ENCODE peak calls at places on chromosomes 16 and 17, in four cellular contexts. One of them, this sample, is unnamed.
A peak's percentile ranks its signal among the peaks of the same experiment; 100 is the strongest.

GRCh38 chr16:63447121-63447520 is 1410.9 kb upstream of the CDH8 start:
- DNase-seq in effector memory CD4-positive, alpha-beta T cell: no peak
- DNase-seq in lower lobe of right lung: no peak
- DNase-seq in naive thymus-derived CD8-positive, alpha-beta T cell: no peak
- DNase-seq in this sample: no peak

GRCh38 chr16:48292452-48292851 is 45.1 kb upstream of the ABCC11 start:
- DNase-seq in naive thymus-derived CD8-positive, alpha-beta T cell: no peak
- DNase-seq in effector memory CD4-positive, alpha-beta T cell: no peak
- DNase-seq in lower lobe of right lung: no peak
- DNase-seq in this sample: no peak

GRCh38 chr17:44086364-44087311 is 16.1 kb downstream of the G6PC3 start:
- DNase-seq in naive thymus-derived CD8-positive, alpha-beta T cell: no peak
- DNase-seq in effector memory CD4-positive, alpha-beta T cell: no peak
- DNase-seq in lower lobe of right lung: no peak
- DNase-seq in this sample: no peak

GRCh38 chr17:35555695-35556094 is 4.9 kb downstream of the SLFN14 start:
- DNase-seq in naive thymus-derived CD8-positive, alpha-beta T cell: no peak
- DNase-seq in effector memory CD4-positive, alpha-beta T cell: no peak
- DNase-seq in lower lobe of right lung: no peak
- DNase-seq in this sample: no peak

GRCh38 chr16:3112881-3113574 is 642 bp downstream of the ZNF205 start:
- DNase-seq in naive thymus-derived CD8-positive, alpha-beta T cell: no peak
- DNase-seq in effector memory CD4-positive, alpha-beta T cell: no peak
- DNase-seq in lower lobe of right lung: no peak
- DNase-seq in this sample: no peak

GRCh38 chr16:84933774-84934571 is 77.4 kb downstream of the ZDHHC7 start:
- DNase-seq in naive thymus-derived CD8-positive, alpha-beta T cell: no peak
- DNase-seq in effector memory CD4-positive, alpha-beta T cell: no peak
- DNase-seq in lower lobe of right lung: no peak
- DNase-seq in this sample: no peak

GRCh38 chr16:1363501-1364041 is 11.8 kb downstream of the GNPTG start:
- DNase-seq in lower lobe of right lung: peak; percentile 74
- DNase-seq in effector memory CD4-positive, alpha-beta T cell: peak; percentile 53
- DNase-seq in naive thymus-derived CD8-positive, alpha-beta T cell: peak; percentile 60
- DNase-seq in this sample: peak; percentile 62

GRCh38 chr17:43723697-43724359 is 34.8 kb downstream of the SOST start:
- DNase-seq in naive thymus-derived CD8-positive, alpha-beta T cell: no peak
- DNase-seq in effector memory CD4-positive, alpha-beta T cell: no peak
- DNase-seq in lower lobe of right lung: no peak
- DNase-seq in this sample: no peak

GRCh38 chr17:72661945-72662826 is 430.3 kb downstream of the SLC39A11 start:
- DNase-seq in naive thymus-derived CD8-positive, alpha-beta T cell: no peak
- DNase-seq in lower lobe of right lung: no peak
- DNase-seq in effector memory CD4-positive, alpha-beta T cell: no peak
- DNase-seq in this sample: no peak

GRCh38 chr17:72632026-72632684 is 460.3 kb downstream of the SLC39A11 start:
- DNase-seq in naive thymus-derived CD8-positive, alpha-beta T cell: no peak
- DNase-seq in effector memory CD4-positive, alpha-beta T cell: no peak
- DNase-seq in lower lobe of right lung: no peak
- DNase-seq in this sample: no peak

GRCh38 chr17:17191346-17191792 is 14.8 kb downstream of the PLD6 start:
- DNase-seq in effector memory CD4-positive, alpha-beta T cell: no peak
- DNase-seq in naive thymus-derived CD8-positive, alpha-beta T cell: no peak
- DNase-seq in lower lobe of right lung: no peak
- DNase-seq in this sample: no peak

GRCh38 chr16:79982356-79982755 is 381.8 kb upstream of the MAF start:
- DNase-seq in naive thymus-derived CD8-positive, alpha-beta T cell: no peak
- DNase-seq in effector memory CD4-positive, alpha-beta T cell: no peak
- DNase-seq in lower lobe of right lung: no peak
- DNase-seq in this sample: no peak

GRCh38 chr16:68434654-68435210 is 13.6 kb downstream of the SMPD3 start:
- DNase-seq in lower lobe of right lung: no peak
- DNase-seq in naive thymus-derived CD8-positive, alpha-beta T cell: no peak
- DNase-seq in effector memory CD4-positive, alpha-beta T cell: no peak
- DNase-seq in this sample: no peak

GRCh38 chr17:1617620-1618174 is 10.9 kb downstream of the SLC43A2 start:
- DNase-seq in lower lobe of right lung: no peak
- DNase-seq in effector memory CD4-positive, alpha-beta T cell: no peak
- DNase-seq in naive thymus-derived CD8-positive, alpha-beta T cell: no peak
- DNase-seq in this sample: no peak

GRCh38 chr17:4833941-4834501 is 881 bp downstream of the MINK1 start:
- DNase-seq in lower lobe of right lung: peak; percentile 61
- DNase-seq in effector memory CD4-positive, alpha-beta T cell: no peak
- DNase-seq in naive thymus-derived CD8-positive, alpha-beta T cell: no peak
- DNase-seq in this sample: no peak

GRCh38 chr16:77288222-77288621 is 89.0 kb downstream of the SYCE1L start:
- DNase-seq in naive thymus-derived CD8-positive, alpha-beta T cell: no peak
- DNase-seq in effector memory CD4-positive, alpha-beta T cell: no peak
- DNase-seq in lower lobe of right lung: no peak
- DNase-seq in this sample: no peak

GRCh38 chr16:8798174-8798527 is 512 bp downstream of the PMM2 start:
- DNase-seq in effector memory CD4-positive, alpha-beta T cell: peak; percentile 6
- DNase-seq in naive thymus-derived CD8-positive, alpha-beta T cell: no peak
- DNase-seq in lower lobe of right lung: no peak
- DNase-seq in this sample: no peak

GRCh38 chr16:1614226-1615102 is 2.3 kb downstream of the CRAMP1 start:
- DNase-seq in effector memory CD4-positive, alpha-beta T cell: no peak
- DNase-seq in naive thymus-derived CD8-positive, alpha-beta T cell: no peak
- DNase-seq in lower lobe of right lung: no peak
- DNase-seq in this sample: no peak

GRCh38 chr17:11330871-11331270 is 89.9 kb downstream of the SHISA6 start:
- DNase-seq in effector memory CD4-positive, alpha-beta T cell: no peak
- DNase-seq in lower lobe of right lung: no peak
- DNase-seq in naive thymus-derived CD8-positive, alpha-beta T cell: no peak
- DNase-seq in this sample: no peak

GRCh38 chr17:79945591-79946255 is 89.9 kb downstream of the TBC1D16 start:
- DNase-seq in lower lobe of right lung: peak; percentile 27
- DNase-seq in naive thymus-derived CD8-positive, alpha-beta T cell: no peak
- DNase-seq in effector memory CD4-positive, alpha-beta T cell: no peak
- DNase-seq in this sample: no peak

GRCh38 chr17:58913971-58914769 is 158.5 kb downstream of the PPM1E start:
- DNase-seq in lower lobe of right lung: no peak
- DNase-seq in naive thymus-derived CD8-positive, alpha-beta T cell: no peak
- DNase-seq in effector memory CD4-positive, alpha-beta T cell: no peak
- DNase-seq in this sample: no peak

GRCh38 chr17:9056566-9056965 is 35.3 kb downstream of the NTN1 start:
- DNase-seq in lower lobe of right lung: no peak
- DNase-seq in effector memory CD4-positive, alpha-beta T cell: no peak
- DNase-seq in naive thymus-derived CD8-positive, alpha-beta T cell: no peak
- DNase-seq in this sample: no peak

GRCh38 chr16:89096042-89096717 is 2.5 kb downstream of the ACSF3 start:
- DNase-seq in naive thymus-derived CD8-positive, alpha-beta T cell: no peak
- DNase-seq in effector memory CD4-positive, alpha-beta T cell: no peak
- DNase-seq in lower lobe of right lung: no peak
- DNase-seq in this sample: no peak

GRCh38 chr16:9134739-9135138 is 43.3 kb downstream of the HAPSTR1 start:
- DNase-seq in naive thymus-derived CD8-positive, alpha-beta T cell: peak; percentile 48
- DNase-seq in lower lobe of right lung: peak; percentile 67
- DNase-seq in effector memory CD4-positive, alpha-beta T cell: peak; percentile 18
- DNase-seq in this sample: peak; percentile 41

GRCh38 chr17:62950067-62950466 is 16.0 kb upstream of the TANC2 start:
- DNase-seq in lower lobe of right lung: peak; percentile 48
- DNase-seq in effector memory CD4-positive, alpha-beta T cell: no peak
- DNase-seq in naive thymus-derived CD8-positive, alpha-beta T cell: no peak
- DNase-seq in this sample: no peak

GRCh38 chr17:49823614-49824013 is 24.3 kb downstream of the TAC4 start:
- DNase-seq in effector memory CD4-positive, alpha-beta T cell: no peak
- DNase-seq in naive thymus-derived CD8-positive, alpha-beta T cell: no peak
- DNase-seq in lower lobe of right lung: no peak
- DNase-seq in this sample: no peak

GRCh38 chr17:44599298-44600175 is 42.3 kb downstream of the FZD2 start:
- DNase-seq in lower lobe of right lung: no peak
- DNase-seq in naive thymus-derived CD8-positive, alpha-beta T cell: no peak
- DNase-seq in effector memory CD4-positive, alpha-beta T cell: no peak
- DNase-seq in this sample: no peak

This sample was measured in T-helper 9 cell.